ENCODE peak calls at places on chromosomes 1 and 21, in seven cellular contexts. J is IMR-90, A is neuronal stem cell, S is H9, M is mesenchymal stem cell, W is H1, B is mesendoderm. P is an unnamed sample.

GRCh38 chr1:186391841-186392240 is 16.2 kb downstream of the ODR4 start:
- DNase-seq in A (no peak), B (no peak), M (no peak), J (no peak), W (no peak), S (no peak), P (no peak)

GRCh38 chr21:41656946-41657525 is 109.8 kb downstream of the RIPK4 start:
- DNase-seq in B (no peak), W (no peak), M (no peak), J (no peak), S (no peak), A (no peak), P (peak)

GRCh38 chr1:54885863-54886723 is 902 bp downstream of the DHCR24 start:
- DNase-seq in A (no peak), M (peak), J (no peak), B (peak), W (peak), S (no peak), P (peak)

GRCh38 chr1:209675567-209676154 is 449 bp downstream of the G0S2 start:
- DNase-seq in S (peak), J (peak), W (peak), M (peak), A (peak), B (peak), P (no peak)

GRCh38 chr1:180524160-180524914 is 22.0 kb upstream of the ACBD6 start:
- DNase-seq in J (peak), W (no peak), A (no peak), M (no peak), B (no peak), S (no peak), P (no peak)

GRCh38 chr1:91381844-91382243 is 22.8 kb downstream of the HFM1 start:
- DNase-seq in B (no peak), J (peak), S (no peak), M (no peak), W (no peak), A (no peak), P (no peak)

GRCh38 chr1:42035205-42035829 is 116.6 kb upstream of the HIVEP3 start:
- DNase-seq in M (peak), W (peak), B (peak), J (peak), A (peak), S (peak), P (peak)

GRCh38 chr1:2068951-2069350 is 18.7 kb downstream of the PRKCZ start:
- DNase-seq in J (no peak), M (no peak), A (no peak), B (no peak), S (no peak), W (no peak), P (no peak)

GRCh38 chr1:189987509-189987908 is 490.2 kb downstream of the BRINP3 start:
- DNase-seq in B (no peak), M (no peak), S (no peak), J (no peak), A (no peak), W (no peak), P (no peak)

GRCh38 chr1:40391688-40392145 is 18.2 kb downstream of the SMAP2 start:
- DNase-seq in A (no peak), B (no peak), W (no peak), M (no peak), S (no peak), J (no peak), P (no peak)
- H3K23ac ChIP-seq in A (no peak), B (no peak), W (no peak), M (no peak), S (no peak), J (no peak), P (no peak)

GRCh38 chr1:64843675-64844074 is 98.8 kb downstream of the RAVER2 start:
- DNase-seq in B (no peak), S (no peak), M (no peak), W (no peak), A (no peak), J (no peak), P (no peak)
- H3K23ac ChIP-seq in B (no peak), S (no peak), M (no peak), W (no peak), A (no peak), J (no peak), P (no peak)

GRCh38 chr1:176208034-176208433 is 948 bp upstream of the COP1 start:
- DNase-seq in W (no peak), A (no peak), J (no peak), B (no peak), M (no peak), S (no peak), P (no peak)
- H3K23ac ChIP-seq in W (no peak), A (no peak), J (no peak), B (no peak), M (no peak), S (no peak), P (no peak)

GRCh38 chr1:198166900-198167299 is 10.1 kb downstream of the NEK7 start:
- DNase-seq in J (no peak), S (no peak), A (no peak), M (no peak), B (no peak), W (no peak), P (no peak)

GRCh38 chr1:198168180-198168579 is 11.4 kb downstream of the NEK7 start:
- DNase-seq in S (no peak), B (no peak), A (no peak), J (peak), M (peak), W (no peak), P (no peak)

GRCh38 chr1:198171667-198172294 is 15.0 kb downstream of the NEK7 start:
- DNase-seq in J (no peak), W (no peak), M (no peak), S (no peak), B (peak), A (no peak), P (no peak)

GRCh38 chr1:198167436-198167934 is 10.7 kb downstream of the NEK7 start:
- DNase-seq in J (peak), M (peak), A (no peak), B (no peak), S (no peak), W (no peak), P (no peak)

DNA sequence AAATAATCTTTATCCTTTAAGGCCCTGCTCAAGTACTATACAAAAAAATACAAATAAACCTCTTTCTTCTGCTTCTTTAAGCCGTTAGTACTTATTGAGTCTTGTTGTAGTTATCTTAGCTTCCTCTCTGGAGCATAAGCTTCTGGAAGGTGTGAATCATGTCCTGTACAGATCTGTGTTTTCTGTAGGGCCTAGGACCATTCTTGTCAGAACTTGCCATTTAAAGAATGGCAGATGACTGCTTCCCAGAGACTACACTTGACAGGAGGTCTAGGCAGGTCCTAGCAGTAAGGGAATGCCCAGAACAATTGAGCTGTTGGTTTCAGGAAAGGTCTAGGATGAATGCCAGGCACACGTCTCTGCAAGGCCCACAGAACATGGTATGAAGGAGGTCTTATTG is 12.9 kb downstream of the NEK7 start:
- DNase-seq in M (peak), W (no peak), S (no peak), A (no peak), J (no peak), B (no peak), P (no peak)
- H3K23ac ChIP-seq in M (no peak), W (no peak), S (no peak), A (no peak), J (peak), B (no peak), P (no peak)

GRCh38 chr1:233034845-233035244 is 84.4 kb downstream of the NTPCR start:
- DNase-seq in A (no peak), B (peak), J (no peak), M (no peak), S (no peak), W (no peak), P (no peak)
- H3K23ac ChIP-seq in A (no peak), B (no peak), J (no peak), M (no peak), S (no peak), W (no peak), P (no peak)

GRCh38 chr1:57252597-57253306 is 171.1 kb downstream of the DAB1 start:
- DNase-seq in B (peak), A (no peak), S (peak), W (no peak), J (no peak), M (no peak), P (no peak)
- H3K23ac ChIP-seq in B (no peak), A (no peak), S (no peak), W (no peak), J (no peak), M (no peak), P (no peak)